ENCODE peak calls at places on chromosomes 12 and 14, in nine cellular contexts. One of them, this sample, is unnamed. For H3K27me3 and H3K4me1, the result is how much of the 10 kb centered on the place peaks cover.

GRCh38 chr12:75657866-75658265 is 146.5 kb upstream of the KRR1 start:
- DNase-seq in SK-N-SH: no peak
- DNase-seq in aorta: no peak
- DNase-seq in CD8-positive, alpha-beta T cell: no peak
- DNase-seq in RWPE2: no peak
- DNase-seq in mesenchymal stem cell: no peak
- DNase-seq in psoas muscle: no peak
- DNase-seq in Peyer's patch: no peak
- DNase-seq in GM23338: no peak
- DNase-seq in this sample: no peak

GRCh38 chr12:90999946-91000345 is 4.8 kb downstream of the EPYC start:
- DNase-seq in SK-N-SH: no peak
- DNase-seq in aorta: no peak
- DNase-seq in CD8-positive, alpha-beta T cell: no peak
- DNase-seq in RWPE2: no peak
- DNase-seq in mesenchymal stem cell: peak
- DNase-seq in psoas muscle: no peak
- DNase-seq in Peyer's patch: no peak
- DNase-seq in GM23338: no peak
- DNase-seq in this sample: peak

GRCh38 chr14:69648480-69649414 is 37.4 kb downstream of the SUSD6 start:
- DNase-seq in SK-N-SH: no peak
- DNase-seq in aorta: no peak
- DNase-seq in CD8-positive, alpha-beta T cell: no peak
- DNase-seq in RWPE2: no peak
- DNase-seq in mesenchymal stem cell: peak
- DNase-seq in psoas muscle: no peak
- DNase-seq in Peyer's patch: no peak
- DNase-seq in GM23338: no peak
- DNase-seq in this sample: no peak

GRCh38 chr14:61802010-61802621 is 39.9 kb downstream of the SNAPC1 start:
- DNase-seq in SK-N-SH: no peak
- DNase-seq in aorta: no peak
- DNase-seq in CD8-positive, alpha-beta T cell: no peak
- DNase-seq in RWPE2: no peak
- DNase-seq in mesenchymal stem cell: no peak
- DNase-seq in psoas muscle: no peak
- DNase-seq in Peyer's patch: no peak
- DNase-seq in GM23338: no peak
- DNase-seq in this sample: no peak

GRCh38 chr12:112153181-112153899 is 28.0 kb downstream of the TRAFD1 start:
- DNase-seq in SK-N-SH: no peak
- DNase-seq in aorta: peak
- DNase-seq in CD8-positive, alpha-beta T cell: no peak
- DNase-seq in RWPE2: no peak
- DNase-seq in mesenchymal stem cell: no peak
- DNase-seq in psoas muscle: no peak
- DNase-seq in Peyer's patch: no peak
- DNase-seq in GM23338: no peak
- DNase-seq in this sample: no peak

GRCh38 chr12:93181396-93181965 is 196.2 kb upstream of the NUDT4 start:
- DNase-seq in SK-N-SH: no peak
- DNase-seq in aorta: no peak
- DNase-seq in CD8-positive, alpha-beta T cell: no peak
- DNase-seq in RWPE2: no peak
- DNase-seq in mesenchymal stem cell: no peak
- DNase-seq in psoas muscle: no peak
- DNase-seq in Peyer's patch: no peak
- DNase-seq in GM23338: no peak
- DNase-seq in this sample: no peak

GRCh38 chr14:67674480-67675218 is at the start of gene VTI1B:
- DNase-seq in SK-N-SH: peak
- DNase-seq in aorta: peak
- DNase-seq in CD8-positive, alpha-beta T cell: peak
- DNase-seq in RWPE2: peak
- DNase-seq in mesenchymal stem cell: peak
- DNase-seq in psoas muscle: peak
- DNase-seq in Peyer's patch: peak
- DNase-seq in GM23338: peak
- DNase-seq in this sample: no peak

GRCh38 chr12:48199784-48200198 is 3.3 kb downstream of the OR10AD1 start:
- DNase-seq in SK-N-SH: no peak
- DNase-seq in aorta: no peak
- DNase-seq in CD8-positive, alpha-beta T cell: no peak
- DNase-seq in RWPE2: no peak
- DNase-seq in mesenchymal stem cell: peak
- DNase-seq in psoas muscle: no peak
- DNase-seq in Peyer's patch: no peak
- DNase-seq in GM23338: peak
- DNase-seq in this sample: no peak

GRCh38 chr14:32019271-32019670 is 57.8 kb upstream of the ARHGAP5 start:
- DNase-seq in SK-N-SH: no peak
- DNase-seq in aorta: no peak
- DNase-seq in CD8-positive, alpha-beta T cell: no peak
- DNase-seq in RWPE2: no peak
- DNase-seq in mesenchymal stem cell: no peak
- DNase-seq in psoas muscle: no peak
- DNase-seq in Peyer's patch: no peak
- DNase-seq in GM23338: no peak
- DNase-seq in this sample: no peak

GRCh38 chr14:53144244-53144643 is 8.9 kb downstream of the DDHD1 start:
- DNase-seq in SK-N-SH: no peak
- DNase-seq in aorta: no peak
- DNase-seq in CD8-positive, alpha-beta T cell: no peak
- DNase-seq in RWPE2: no peak
- DNase-seq in mesenchymal stem cell: peak
- DNase-seq in psoas muscle: no peak
- DNase-seq in Peyer's patch: no peak
- DNase-seq in GM23338: no peak
- DNase-seq in this sample: no peak

GRCh38 chr12:12534134-12534866 is 28.4 kb downstream of the DUSP16 start:
- DNase-seq in SK-N-SH: peak
- DNase-seq in aorta: no peak
- DNase-seq in CD8-positive, alpha-beta T cell: no peak
- DNase-seq in RWPE2: no peak
- DNase-seq in mesenchymal stem cell: peak
- DNase-seq in psoas muscle: no peak
- DNase-seq in Peyer's patch: peak
- DNase-seq in GM23338: peak
- DNase-seq in this sample: no peak

GRCh38 chr14:38016497-38016896 is 191.2 kb upstream of the SSTR1 start:
- DNase-seq in SK-N-SH: no peak
- DNase-seq in aorta: no peak
- DNase-seq in CD8-positive, alpha-beta T cell: no peak
- DNase-seq in RWPE2: no peak
- DNase-seq in mesenchymal stem cell: no peak
- DNase-seq in psoas muscle: no peak
- DNase-seq in Peyer's patch: no peak
- DNase-seq in GM23338: peak
- DNase-seq in this sample: no peak

GRCh38 chr14:69685716-69686115 is 74.3 kb downstream of the SUSD6 start:
- DNase-seq in SK-N-SH: no peak
- DNase-seq in aorta: peak
- DNase-seq in CD8-positive, alpha-beta T cell: no peak
- DNase-seq in RWPE2: no peak
- DNase-seq in mesenchymal stem cell: no peak
- DNase-seq in psoas muscle: peak
- DNase-seq in Peyer's patch: peak
- DNase-seq in GM23338: no peak
- DNase-seq in this sample: peak

GRCh38 chr14:37901978-37902377 is 305.7 kb upstream of the SSTR1 start:
- DNase-seq in SK-N-SH: no peak
- DNase-seq in aorta: no peak
- DNase-seq in CD8-positive, alpha-beta T cell: no peak
- DNase-seq in RWPE2: no peak
- DNase-seq in mesenchymal stem cell: no peak
- DNase-seq in psoas muscle: peak
- DNase-seq in Peyer's patch: no peak
- DNase-seq in GM23338: peak
- DNase-seq in this sample: no peak

GRCh38 chr12:18439541-18439940 is 178.2 kb downstream of the PIK3C2G start:
- DNase-seq in SK-N-SH: no peak
- DNase-seq in aorta: no peak
- DNase-seq in CD8-positive, alpha-beta T cell: no peak
- DNase-seq in RWPE2: no peak
- DNase-seq in mesenchymal stem cell: peak
- DNase-seq in psoas muscle: no peak
- DNase-seq in Peyer's patch: no peak
- DNase-seq in GM23338: no peak
- DNase-seq in this sample: no peak

GRCh38 chr12:59067068-59067467 is 146.8 kb upstream of the LRIG3 start:
- DNase-seq in SK-N-SH: peak
- DNase-seq in aorta: no peak
- DNase-seq in CD8-positive, alpha-beta T cell: no peak
- DNase-seq in RWPE2: no peak
- DNase-seq in mesenchymal stem cell: peak
- DNase-seq in psoas muscle: no peak
- DNase-seq in Peyer's patch: no peak
- DNase-seq in GM23338: no peak
- DNase-seq in this sample: peak

GRCh38 chr14:69580009-69580577 is 5.4 kb upstream of the CCDC177 start:
- DNase-seq in SK-N-SH: peak
- DNase-seq in aorta: no peak
- DNase-seq in CD8-positive, alpha-beta T cell: no peak
- DNase-seq in RWPE2: no peak
- DNase-seq in mesenchymal stem cell: peak
- DNase-seq in psoas muscle: no peak
- DNase-seq in Peyer's patch: peak
- DNase-seq in GM23338: peak
- DNase-seq in this sample: peak

GRCh38 chr12:95633671-95634465 is 82.6 kb upstream of the USP44 start:
- DNase-seq in SK-N-SH: no peak
- DNase-seq in aorta: no peak
- DNase-seq in CD8-positive, alpha-beta T cell: no peak
- DNase-seq in RWPE2: no peak
- DNase-seq in mesenchymal stem cell: peak
- DNase-seq in psoas muscle: no peak
- DNase-seq in Peyer's patch: no peak
- DNase-seq in GM23338: no peak
- DNase-seq in this sample: peak

GRCh38 chr12:78853231-78853630 is 11.3 kb upstream of the SYT1 start:
- DNase-seq in SK-N-SH: no peak
- DNase-seq in aorta: no peak
- DNase-seq in CD8-positive, alpha-beta T cell: no peak
- DNase-seq in RWPE2: no peak
- DNase-seq in mesenchymal stem cell: no peak
- DNase-seq in psoas muscle: no peak
- DNase-seq in Peyer's patch: no peak
- DNase-seq in GM23338: no peak
- DNase-seq in this sample: no peak

GRCh38 chr14:92515510-92516343 is 2.1 kb downstream of the RIN3 start:
- DNase-seq in SK-N-SH: no peak
- DNase-seq in aorta: no peak
- DNase-seq in CD8-positive, alpha-beta T cell: no peak
- DNase-seq in RWPE2: no peak
- DNase-seq in mesenchymal stem cell: no peak
- DNase-seq in psoas muscle: no peak
- DNase-seq in Peyer's patch: peak
- DNase-seq in GM23338: no peak
- DNase-seq in this sample: peak

DNA sequence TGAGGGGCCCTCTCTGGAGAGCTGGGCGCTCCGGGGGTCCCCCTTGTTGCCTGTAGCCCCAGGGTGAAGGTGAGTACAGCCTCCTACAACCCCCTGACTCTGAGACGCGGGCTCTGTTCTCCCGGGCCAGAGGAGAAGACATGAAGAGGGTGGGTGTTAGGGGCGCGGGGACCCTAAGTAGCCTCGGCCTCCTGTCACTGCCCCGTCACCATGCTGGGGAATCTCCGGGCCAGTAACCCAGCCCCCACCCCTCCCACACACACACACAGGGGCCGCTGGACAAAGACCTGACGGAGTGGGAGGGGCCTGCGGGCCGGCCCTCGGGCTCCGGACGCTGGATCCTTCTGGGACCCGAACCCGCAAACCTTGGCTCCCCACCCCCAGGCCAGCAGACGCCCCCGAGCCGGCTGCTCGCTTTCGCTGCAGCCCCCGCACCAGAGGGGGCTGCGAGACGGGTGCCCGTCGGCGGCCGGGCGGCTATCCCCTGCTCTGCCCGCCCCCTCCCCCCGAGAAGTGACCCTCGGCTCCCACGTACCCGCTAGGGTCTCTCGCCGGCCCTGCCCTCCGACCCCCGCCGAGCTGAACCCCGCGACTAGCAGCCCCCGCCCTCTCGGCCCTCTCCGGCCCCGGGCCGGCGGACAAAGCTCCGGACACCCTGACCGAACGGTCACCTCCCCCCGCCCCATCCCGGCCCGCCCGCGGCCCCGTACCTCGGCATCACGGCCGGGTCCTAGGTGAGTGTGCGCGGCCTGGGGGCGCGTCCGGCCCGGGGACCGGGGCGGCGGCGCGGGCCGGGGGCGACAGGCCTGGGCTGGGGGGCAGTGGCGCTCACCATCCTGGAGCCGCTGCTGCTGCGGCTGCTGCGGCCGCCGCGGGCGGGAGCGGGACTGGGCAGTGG is at the start of gene FIGNL2:
- DNase-seq in SK-N-SH: peak
- DNase-seq in aorta: no peak
- DNase-seq in CD8-positive, alpha-beta T cell: no peak
- DNase-seq in RWPE2: no peak
- DNase-seq in mesenchymal stem cell: peak
- DNase-seq in psoas muscle: no peak
- DNase-seq in Peyer's patch: no peak
- DNase-seq in GM23338: peak
- DNase-seq in this sample: no peak
- H3K27me3 ChIP-seq in SK-N-SH: under half
- H3K27me3 ChIP-seq in aorta: under half
- H3K27me3 ChIP-seq in CD8-positive, alpha-beta T cell: under half
- H3K27me3 ChIP-seq in RWPE2: under half
- H3K27me3 ChIP-seq in mesenchymal stem cell: under half
- H3K27me3 ChIP-seq in psoas muscle: under half
- H3K27me3 ChIP-seq in Peyer's patch: under half
- H3K27me3 ChIP-seq in GM23338: half or more
- H3K27me3 ChIP-seq in this sample: half or more

GRCh38 chr14:24113801-24114535 is 609 bp upstream of the DCAF11 start:
- DNase-seq in SK-N-SH: peak
- DNase-seq in aorta: peak
- DNase-seq in CD8-positive, alpha-beta T cell: peak
- DNase-seq in RWPE2: peak
- DNase-seq in mesenchymal stem cell: peak
- DNase-seq in psoas muscle: peak
- DNase-seq in Peyer's patch: peak
- DNase-seq in GM23338: peak
- DNase-seq in this sample: peak
- H3K4me1 ChIP-seq in SK-N-SH: under half
- H3K4me1 ChIP-seq in aorta: under half
- H3K4me1 ChIP-seq in CD8-positive, alpha-beta T cell: under half
- H3K4me1 ChIP-seq in RWPE2: under half
- H3K4me1 ChIP-seq in mesenchymal stem cell: under half
- H3K4me1 ChIP-seq in psoas muscle: under half
- H3K4me1 ChIP-seq in Peyer's patch: under half
- H3K4me1 ChIP-seq in GM23338: under half
- H3K4me1 ChIP-seq in this sample: under half

GRCh38 chr14:71933026-71933587 is 878 bp downstream of the RGS6 start:
- DNase-seq in SK-N-SH: no peak
- DNase-seq in aorta: no peak
- DNase-seq in CD8-positive, alpha-beta T cell: no peak
- DNase-seq in RWPE2: no peak
- DNase-seq in mesenchymal stem cell: no peak
- DNase-seq in psoas muscle: no peak
- DNase-seq in Peyer's patch: no peak
- DNase-seq in GM23338: peak
- DNase-seq in this sample: peak
- H3K27me3 ChIP-seq in SK-N-SH: under half
- H3K27me3 ChIP-seq in aorta: under half
- H3K27me3 ChIP-seq in CD8-positive, alpha-beta T cell: under half
- H3K27me3 ChIP-seq in RWPE2: half or more
- H3K27me3 ChIP-seq in mesenchymal stem cell: under half
- H3K27me3 ChIP-seq in psoas muscle: under half
- H3K27me3 ChIP-seq in Peyer's patch: under half
- H3K27me3 ChIP-seq in GM23338: half or more
- H3K27me3 ChIP-seq in this sample: under half

GRCh38 chr12:53972152-53972702 is 699 bp upstream of the HOXC11 start:
- DNase-seq in SK-N-SH: no peak
- DNase-seq in aorta: no peak
- DNase-seq in CD8-positive, alpha-beta T cell: no peak
- DNase-seq in RWPE2: no peak
- DNase-seq in mesenchymal stem cell: no peak
- DNase-seq in psoas muscle: peak
- DNase-seq in Peyer's patch: no peak
- DNase-seq in GM23338: no peak
- DNase-seq in this sample: peak
- H3K4me1 ChIP-seq in SK-N-SH: under half
- H3K4me1 ChIP-seq in aorta: under half
- H3K4me1 ChIP-seq in CD8-positive, alpha-beta T cell: under half
- H3K4me1 ChIP-seq in RWPE2: under half
- H3K4me1 ChIP-seq in mesenchymal stem cell: under half
- H3K4me1 ChIP-seq in psoas muscle: under half
- H3K4me1 ChIP-seq in Peyer's patch: under half
- H3K4me1 ChIP-seq in GM23338: under half
- H3K4me1 ChIP-seq in this sample: under half

This sample was measured in foreskin keratinocyte.